ENCODE peak calls at places on chromosomes 1 and 21, in eight cellular contexts. S, F, M, U, A, E, D and Y are unnamed samples.

GRCh38 chr1:94079056-94079990 is 41.6 kb downstream of the ABCA4 start:
- DNase-seq in S (no peak), F (peak), M (peak), U (no peak), A (no peak), E (no peak), D (no peak), Y (no peak)

GRCh38 chr1:159222987-159223386 is 18.3 kb downstream of the ACKR1 start:
- DNase-seq in S (no peak), F (no peak), M (no peak), U (no peak), A (no peak), E (no peak), D (no peak), Y (no peak)

GRCh38 chr1:223225061-223225460 is 82.0 kb upstream of the TLR5 start:
- DNase-seq in S (no peak), F (no peak), M (no peak), U (no peak), A (no peak), E (no peak), D (no peak), Y (no peak)

GRCh38 chr1:231463541-231463940 is 41.5 kb upstream of the EGLN1 start:
- DNase-seq in S (no peak), F (no peak), M (no peak), U (no peak), A (no peak), E (no peak), D (no peak), Y (no peak)

GRCh38 chr1:19083081-19083480 is 126.6 kb upstream of the IFFO2 start:
- DNase-seq in S (no peak), F (no peak), M (no peak), U (peak), A (no peak), E (peak), D (no peak), Y (no peak)

GRCh38 chr1:18182518-18183160 is 75.0 kb downstream of the IGSF21 start:
- DNase-seq in S (peak), F (peak), M (no peak), U (no peak), A (no peak), E (no peak), D (no peak), Y (no peak)

GRCh38 chr1:36651176-36651910 is 168.6 kb upstream of the CSF3R start:
- DNase-seq in S (no peak), F (no peak), M (no peak), U (no peak), A (no peak), E (no peak), D (no peak), Y (no peak)

GRCh38 chr1:171138973-171139372 is 46.1 kb upstream of the FMO2 start:
- DNase-seq in S (no peak), F (no peak), M (no peak), U (no peak), A (no peak), E (no peak), D (no peak), Y (no peak)

GRCh38 chr1:200279810-200280411 is 129.9 kb downstream of the ZNF281 start:
- DNase-seq in S (no peak), F (peak), M (peak), U (peak), A (peak), E (peak), D (no peak), Y (no peak)

GRCh38 chr1:59350521-59350920 is 53.6 kb downstream of the FGGY start:
- DNase-seq in S (no peak), F (no peak), M (no peak), U (no peak), A (no peak), E (no peak), D (no peak), Y (no peak)

GRCh38 chr1:29133861-29134694 is 10.4 kb upstream of the TMEM200B start:
- DNase-seq in S (no peak), F (no peak), M (no peak), U (peak), A (no peak), E (no peak), D (peak), Y (no peak)

GRCh38 chr1:17696417-17697301 is 58.5 kb upstream of the ACTL8 start:
- DNase-seq in S (no peak), F (peak), M (no peak), U (peak), A (no peak), E (peak), D (no peak), Y (no peak)

GRCh38 chr21:26777166-26777565 is 68.0 kb downstream of the ADAMTS1 start:
- DNase-seq in S (no peak), F (no peak), M (no peak), U (no peak), A (no peak), E (peak), D (no peak), Y (no peak)

GRCh38 chr1:94142022-94142421 is 21.1 kb upstream of the ABCA4 start:
- DNase-seq in S (no peak), F (no peak), M (no peak), U (no peak), A (no peak), E (peak), D (no peak), Y (no peak)

GRCh38 chr1:3767328-3767925 is 5.1 kb upstream of the SMIM1 start:
- DNase-seq in S (no peak), F (no peak), M (no peak), U (no peak), A (no peak), E (no peak), D (no peak), Y (no peak)

GRCh38 chr1:111738436-111739221 is 566 bp downstream of the INKA2 start:
- DNase-seq in S (peak), F (peak), M (peak), U (peak), A (peak), E (peak), D (peak), Y (no peak)

GRCh38 chr1:41918450-41919043 is at the start of gene HIVEP3:
- DNase-seq in S (no peak), F (peak), M (no peak), U (peak), A (no peak), E (no peak), D (no peak), Y (no peak)

GRCh38 chr1:169538998-169539871 is 47.0 kb downstream of the F5 start:
- DNase-seq in S (no peak), F (peak), M (peak), U (no peak), A (no peak), E (peak), D (no peak), Y (no peak)

GRCh38 chr1:12501661-12502060 is 116.3 kb downstream of the DHRS3 start:
- DNase-seq in S (no peak), F (no peak), M (no peak), U (no peak), A (no peak), E (peak), D (no peak), Y (no peak)

GRCh38 chr1:206784471-206784903 is 12.2 kb upstream of the IL10 start:
- DNase-seq in S (no peak), F (no peak), M (no peak), U (no peak), A (peak), E (no peak), D (peak), Y (peak)

GRCh38 chr1:9125325-9125724 is 3.6 kb downstream of the GPR157 start:
- DNase-seq in S (no peak), F (no peak), M (no peak), U (no peak), A (no peak), E (no peak), D (no peak), Y (no peak)

GRCh38 chr1:223513309-223513708 is 120.1 kb downstream of the CCDC185 start:
- DNase-seq in S (no peak), F (no peak), M (no peak), U (no peak), A (no peak), E (no peak), D (no peak), Y (no peak)

GRCh38 chr1:59674605-59675004 is 140.1 kb upstream of the HOOK1 start:
- DNase-seq in S (no peak), F (no peak), M (peak), U (peak), A (peak), E (peak), D (no peak), Y (no peak)

GRCh38 chr1:151705739-151706463 is 10.7 kb downstream of the CELF3 start:
- DNase-seq in S (no peak), F (no peak), M (no peak), U (no peak), A (peak), E (peak), D (no peak), Y (no peak)

GRCh38 chr1:36207339-36207738 is 16.9 kb upstream of the THRAP3 start:
- DNase-seq in S (peak), F (peak), M (no peak), U (peak), A (peak), E (peak), D (no peak), Y (no peak)

GRCh38 chr1:208864366-208864965 is 620.3 kb upstream of the PLXNA2 start:
- DNase-seq in S (no peak), F (no peak), M (no peak), U (no peak), A (no peak), E (no peak), D (no peak), Y (no peak)

GRCh38 chr1:61082336-61083013 is at the start of gene NFIA:
- DNase-seq in S (peak), F (peak), M (peak), U (peak), A (peak), E (peak), D (peak), Y (no peak)

GRCh38 chr1:45004281-45004920 is 6.7 kb downstream of the HECTD3 start:
- DNase-seq in S (no peak), F (no peak), M (no peak), U (no peak), A (no peak), E (no peak), D (no peak), Y (no peak)

GRCh38 chr1:2840036-2840809 is 38.7 kb upstream of the TTC34 start:
- DNase-seq in S (no peak), F (no peak), M (no peak), U (no peak), A (no peak), E (no peak), D (peak), Y (no peak)

GRCh38 chr1:221892301-221892830 is 150.5 kb upstream of the DUSP10 start:
- DNase-seq in S (no peak), F (no peak), M (no peak), U (no peak), A (no peak), E (no peak), D (no peak), Y (no peak)

GRCh38 chr1:3000214-3000613 is 21.1 kb upstream of the ACTRT2 start:
- DNase-seq in S (peak), F (no peak), M (no peak), U (no peak), A (no peak), E (no peak), D (peak), Y (no peak)

GRCh38 chr1:231039161-231040018 is 664 bp downstream of the FAM89A start:
- DNase-seq in S (no peak), F (peak), M (no peak), U (peak), A (peak), E (peak), D (peak), Y (no peak)

GRCh38 chr1:175530167-175530566 is 213.2 kb downstream of the TNR start:
- DNase-seq in S (no peak), F (no peak), M (no peak), U (no peak), A (no peak), E (no peak), D (no peak), Y (no peak)

GRCh38 chr1:25500694-25501093 is 42.7 kb upstream of the LDLRAP1 start:
- DNase-seq in S (no peak), F (no peak), M (no peak), U (no peak), A (no peak), E (no peak), D (no peak), Y (no peak)

GRCh38 chr1:157390646-157391045 is 161.7 kb downstream of the FCRL5 start:
- DNase-seq in S (no peak), F (no peak), M (no peak), U (no peak), A (no peak), E (peak), D (no peak), Y (no peak)

GRCh38 chr1:153030895-153031294 is at the start of gene SPRR1B:
- DNase-seq in S (no peak), F (no peak), M (no peak), U (no peak), A (no peak), E (no peak), D (no peak), Y (no peak)

GRCh38 chr1:235635938-235636663 is 13.5 kb downstream of the GNG4 start:
- DNase-seq in S (no peak), F (no peak), M (no peak), U (no peak), A (peak), E (no peak), D (peak), Y (no peak)

GRCh38 chr1:235637756-235638155 is 11.8 kb downstream of the GNG4 start:
- DNase-seq in S (no peak), F (no peak), M (no peak), U (no peak), A (peak), E (no peak), D (peak), Y (no peak)

GRCh38 chr1:235631816-235632215 is 17.8 kb downstream of the GNG4 start:
- DNase-seq in S (no peak), F (no peak), M (no peak), U (no peak), A (no peak), E (no peak), D (peak), Y (no peak)

GRCh38 chr1:235632538-235633219 is 16.9 kb downstream of the GNG4 start:
- DNase-seq in S (no peak), F (no peak), M (no peak), U (no peak), A (no peak), E (peak), D (peak), Y (no peak)

DNA sequence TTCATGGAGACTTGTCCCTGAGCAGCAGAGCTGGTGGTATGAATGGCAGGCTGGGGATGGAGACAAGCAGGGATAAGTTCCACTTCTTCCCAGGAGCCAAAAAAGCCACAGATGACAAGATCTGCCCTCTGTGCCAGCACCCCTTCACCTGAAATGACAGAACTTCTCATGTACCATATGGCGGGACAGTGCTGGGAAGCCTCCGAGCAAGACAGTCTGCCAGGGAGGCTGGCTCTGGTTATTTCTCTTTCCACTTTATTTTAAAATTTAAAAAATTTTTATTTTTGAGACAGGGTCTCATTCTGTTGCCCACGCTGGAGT is 16.4 kb downstream of the GNG4 start:
- DNase-seq in S (no peak), F (no peak), M (no peak), U (no peak), A (no peak), E (no peak), D (no peak), Y (no peak)
- H3K4me3 ChIP-seq in S (no peak), F (no peak), M (no peak), U (no peak), A (no peak), E (no peak), D (no peak), Y (no peak)

GRCh38 chr1:201399018-201399351 is at the start of gene LAD1:
- DNase-seq in S (no peak), F (no peak), M (no peak), U (no peak), A (no peak), E (no peak), D (no peak), Y (no peak)

GRCh38 chr1:201400257-201401230 is 1.4 kb upstream of the LAD1 start:
- DNase-seq in S (no peak), F (no peak), M (no peak), U (no peak), A (no peak), E (no peak), D (no peak), Y (no peak)

GRCh38 chr1:201397675-201398074 is 1.4 kb downstream of the LAD1 start:
- DNase-seq in S (no peak), F (peak), M (peak), U (no peak), A (peak), E (peak), D (no peak), Y (no peak)

GRCh38 chr1:201401700-201402099 is 2.6 kb upstream of the LAD1 start:
- DNase-seq in S (no peak), F (no peak), M (no peak), U (no peak), A (no peak), E (no peak), D (no peak), Y (no peak)

DNA sequence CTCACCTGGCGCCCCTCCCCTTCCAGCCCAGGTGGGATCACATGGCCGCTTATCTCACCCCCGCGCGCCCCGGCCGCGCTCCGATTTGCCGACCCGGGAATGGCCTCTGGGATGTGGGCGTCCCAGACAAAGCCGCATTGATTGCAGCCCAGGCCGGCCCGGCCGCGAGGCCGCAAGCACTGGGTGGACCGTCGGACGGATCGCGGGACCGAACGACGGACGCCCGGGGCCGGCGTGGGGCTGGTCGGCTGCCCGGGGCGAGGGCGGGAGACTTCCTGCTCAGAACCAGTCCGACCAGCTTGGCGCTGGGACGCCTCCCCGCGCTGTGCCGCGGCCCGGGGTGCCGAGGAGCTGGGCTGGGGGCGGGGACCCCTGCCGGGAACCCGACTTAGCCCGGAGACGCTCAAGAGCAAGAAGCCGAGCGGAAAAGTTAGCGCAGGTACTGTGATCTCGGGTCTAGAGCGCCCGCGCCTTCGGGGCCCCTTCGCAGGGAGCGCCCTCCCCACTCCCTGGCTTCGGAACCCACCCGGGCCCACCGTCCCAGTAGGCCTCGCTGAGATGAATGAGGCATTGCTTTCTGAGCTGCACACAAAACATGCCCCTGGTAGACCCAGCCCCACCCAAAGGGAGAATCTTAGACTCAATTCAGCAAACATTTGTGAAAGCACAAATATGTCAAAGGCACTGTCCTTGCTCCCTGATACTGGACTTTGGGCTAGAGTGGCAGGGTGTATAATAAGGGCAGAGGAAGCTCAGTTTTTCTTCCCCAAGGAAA is 415 bp upstream of the LAD1 start:
- DNase-seq in S (no peak), F (no peak), M (peak), U (peak), A (peak), E (no peak), D (no peak), Y (no peak)
- TF ChIP-seq POLR2A in S (no peak), F (no peak), M (peak), U (no peak), A (peak), E (no peak), D (no peak), Y (peak)

GRCh38 chr1:107748529-107748928 is 216.5 kb downstream of the VAV3 start:
- DNase-seq in S (no peak), F (peak), M (peak), U (no peak), A (no peak), E (peak), D (no peak), Y (no peak)
- TF ChIP-seq CTCF in S (peak), F (peak), M (peak), U (no peak), A (peak), E (peak), D (no peak), Y (peak)

DNA sequence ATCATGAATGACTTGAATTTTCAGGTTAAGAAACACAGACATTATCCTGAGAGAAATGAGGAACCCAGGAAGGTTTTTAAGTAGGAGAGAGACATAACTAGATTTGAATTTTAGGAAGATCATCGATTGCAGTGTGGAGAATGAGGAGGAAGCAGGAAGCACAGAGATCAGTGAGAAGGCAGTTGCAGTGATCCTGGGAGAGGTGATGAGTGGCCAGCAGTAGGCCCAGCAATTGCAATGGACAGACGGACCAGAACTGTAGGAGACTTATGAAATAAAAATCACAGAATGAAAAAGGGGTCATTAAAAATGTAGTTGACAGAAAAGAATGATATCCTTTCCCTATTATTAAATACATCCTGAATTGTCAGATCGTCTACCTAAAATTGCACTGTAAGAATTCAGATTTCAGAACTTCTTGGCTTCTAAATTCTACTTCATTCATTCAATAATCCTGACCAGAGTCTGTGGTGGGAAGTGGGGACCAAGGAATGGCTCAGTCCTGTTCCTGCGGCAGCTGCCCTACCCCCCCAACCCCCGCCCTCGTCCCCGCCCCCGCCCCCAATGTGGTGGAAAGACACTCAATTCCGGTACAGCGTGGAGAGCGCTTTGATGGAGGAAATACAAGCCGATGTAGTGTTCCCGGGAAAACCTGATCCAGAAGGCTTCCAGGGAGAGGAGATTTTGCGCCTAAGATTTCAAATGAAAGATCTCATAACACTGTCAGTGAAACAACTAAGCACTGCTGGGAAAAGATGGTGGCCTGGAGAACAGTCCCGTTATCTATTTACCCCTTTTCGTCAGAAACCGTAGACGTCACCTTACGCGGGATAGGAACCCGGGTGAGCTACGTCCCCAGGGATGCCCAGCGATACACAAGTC is 35.1 kb downstream of the SLC2A1 start:
- DNase-seq in S (no peak), F (no peak), M (no peak), U (no peak), A (no peak), E (no peak), D (no peak), Y (no peak)
- H3K4me3 ChIP-seq in S (peak), F (peak), M (peak), U (peak), A (peak), E (peak), D (peak), Y (peak)